ENCODE peak calls at places on chromosome 14, in five cellular contexts. L, G, I, Z and R are unnamed samples.

GRCh38 chr14:24813819-24814259 is 179.8 kb upstream of the GZMB start:
- DNase-seq in L (no peak), G (no peak), I (no peak), Z (no peak), R (no peak)

GRCh38 chr14:69887740-69888657 is 8.8 kb downstream of the SMOC1 start:
- DNase-seq in L (no peak), G (no peak), I (peak; percentile 89), Z (no peak), R (no peak)

GRCh38 chr14:102028733-102029132 is 58.1 kb downstream of the HSP90AA1 start:
- DNase-seq in L (no peak), G (no peak), I (peak; percentile 76), Z (no peak), R (no peak)

GRCh38 chr14:21070083-21070609 is at the start of gene ARHGEF40:
- DNase-seq in L (no peak), G (peak; percentile 85), I (no peak), Z (peak; percentile 80), R (peak; percentile 88)

GRCh38 chr14:100107236-100107635 is 42.0 kb downstream of the EVL start:
- DNase-seq in L (peak; percentile 70), G (peak; percentile 76), I (no peak), Z (peak; percentile 19), R (no peak)

GRCh38 chr14:75301666-75302325 is 23.2 kb downstream of the FOS start:
- DNase-seq in L (no peak), G (peak; percentile 84), I (peak; percentile 70), Z (peak; percentile 66), R (no peak)

GRCh38 chr14:63178912-63179311 is 25.3 kb upstream of the RHOJ start:
- DNase-seq in L (peak; percentile 33), G (no peak), I (peak; percentile 50), Z (no peak), R (no peak)

GRCh38 chr14:104091927-104092771 is 6.6 kb downstream of the ASPG start:
- DNase-seq in L (no peak), G (peak; percentile 63), I (no peak), Z (peak; percentile 39), R (peak; percentile 71)

GRCh38 chr14:69999246-69999645 is 120.0 kb downstream of the SMOC1 start:
- DNase-seq in L (peak; percentile 49), G (no peak), I (peak; percentile 76), Z (no peak), R (no peak)

GRCh38 chr14:22478670-22479069 is 110.4 kb downstream of the DAD1 start:
- DNase-seq in L (no peak), G (no peak), I (peak; percentile 22), Z (peak; percentile 66), R (no peak)

GRCh38 chr14:77474763-77475162 is 16.9 kb downstream of the AHSA1 start:
- DNase-seq in L (no peak), G (no peak), I (no peak), Z (peak; percentile 27), R (no peak)

GRCh38 chr14:55673048-55673447 is 93.0 kb downstream of the KTN1 start:
- DNase-seq in L (no peak), G (no peak), I (no peak), Z (no peak), R (no peak)

DNA sequence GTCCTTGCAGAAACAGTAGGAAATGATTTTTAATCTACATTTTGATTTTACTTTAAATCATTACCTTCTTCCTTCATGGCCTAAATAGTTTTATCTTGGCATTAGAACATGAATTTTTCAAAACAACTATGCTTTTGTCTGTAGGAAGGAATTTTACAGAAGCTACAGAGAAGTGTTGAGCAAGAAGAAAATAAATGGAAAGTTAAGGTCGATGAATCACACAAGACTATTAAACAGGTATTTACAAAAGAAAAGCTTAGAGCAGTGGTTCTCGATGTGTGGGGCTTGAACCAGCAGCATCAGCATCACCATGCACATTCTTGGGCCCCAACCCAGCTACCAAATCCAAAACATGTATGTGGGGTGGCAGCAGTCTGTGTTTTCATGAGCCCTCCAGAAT is 91.6 kb downstream of the KTN1 start:
- DNase-seq in L (no peak), G (no peak), I (no peak), Z (no peak), R (no peak)
- H3K4me3 ChIP-seq in L (no peak overlapping the region), G (no peak overlapping the region), I (no peak overlapping the region), Z (no peak overlapping the region), R (no peak overlapping the region)

DNA sequence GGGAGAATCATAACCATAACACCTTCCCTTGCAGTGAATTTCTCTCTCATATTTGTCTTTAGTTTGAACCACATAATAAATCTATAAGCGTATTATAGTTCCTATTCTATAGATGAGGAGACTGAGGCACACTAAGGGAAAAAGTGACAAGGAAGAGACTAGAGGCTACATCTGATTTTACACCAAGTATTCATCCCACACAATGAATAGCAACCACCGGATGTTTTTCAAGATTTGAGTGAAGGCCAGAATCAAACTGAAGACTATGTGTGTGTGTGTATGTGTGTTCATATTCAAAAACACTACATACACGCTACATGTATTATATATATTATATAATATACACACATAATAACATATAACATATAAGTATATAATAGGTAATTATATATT is 4.7 kb downstream of the ASB2 start:
- DNase-seq in L (no peak), G (no peak), I (no peak), Z (no peak), R (no peak)
- H3K4me3 ChIP-seq in L (no peak overlapping the region), G (peak overlapping the region; percentile 47), I (no peak overlapping the region), Z (no peak overlapping the region), R (no peak overlapping the region)

GRCh38 chr14:98203421-98203820 is 1068.6 kb downstream of the BCL11B start:
- DNase-seq in L (no peak), G (no peak), I (no peak), Z (no peak), R (no peak)
- H3K4me3 ChIP-seq in L (no peak overlapping the region), G (no peak overlapping the region), I (no peak overlapping the region), Z (no peak overlapping the region), R (no peak overlapping the region)

DNA sequence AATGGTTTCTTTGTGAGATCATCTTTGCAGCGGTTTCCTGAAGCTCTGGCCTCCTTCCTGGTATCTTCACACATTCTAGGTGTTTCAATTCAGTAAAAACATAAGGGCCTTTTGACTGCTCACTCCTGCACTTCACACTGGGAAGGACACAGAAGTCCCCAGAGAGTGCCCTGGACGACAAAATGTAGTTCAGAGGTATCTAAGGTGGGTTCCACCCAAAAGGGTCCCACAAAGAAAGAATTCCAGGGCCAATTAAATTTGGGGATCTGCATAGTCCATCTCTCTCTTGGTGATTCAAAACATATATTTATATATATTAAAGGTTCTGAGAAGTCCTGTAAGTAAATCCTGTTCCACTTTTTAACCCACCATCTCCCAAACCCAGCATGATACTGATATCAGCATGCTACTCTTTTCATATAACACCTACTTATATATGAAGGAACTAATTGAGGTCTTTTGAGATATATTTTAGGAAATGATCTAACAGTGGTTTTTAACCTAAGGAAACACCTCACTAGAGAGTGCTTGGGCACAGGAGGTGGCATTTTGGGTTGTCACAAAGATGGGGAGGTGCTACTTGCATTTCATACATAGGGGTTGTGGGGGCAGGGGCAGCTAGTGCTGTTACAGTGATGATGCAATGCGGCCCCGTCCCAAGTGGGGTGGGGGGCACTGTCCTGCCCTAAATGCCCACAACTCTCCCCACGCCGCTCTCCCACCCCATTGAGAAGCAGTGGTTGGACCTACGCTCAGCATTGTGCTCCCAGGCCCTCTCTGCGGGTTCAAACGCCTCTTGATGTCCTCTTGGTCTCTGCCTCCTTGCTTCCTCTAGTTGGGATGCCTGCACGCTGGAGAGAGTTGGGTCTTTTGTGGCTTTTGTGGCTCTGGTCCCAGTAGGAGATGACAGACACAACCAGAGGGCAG is 109.4 kb downstream of the ARF6 start:
- DNase-seq in L (peak; percentile 40), G (no peak), I (no peak), Z (no peak), R (peak; percentile 88)
- H3K4me3 ChIP-seq in L (peak overlapping the region; percentile 58), G (peak overlapping the region; percentile 64), I (no peak overlapping the region), Z (no peak overlapping the region), R (no peak overlapping the region)